ENCODE peak calls at places on chromosomes 6 and 20, in eight cellular contexts. Y is mucosa of gallbladder; M is T follicular helper cell; B is sciatic nerve; W is stimulated activated CD8-positive, alpha-beta memory T cell treated with anti-CD3 and anti-CD28 coated beads, Interleukin-4, amount 100 ng/mL, for 4 hours; N is activated naive CD4-positive, alpha-beta T cell treated with anti-CD3 and anti-CD28 coated beads, Interleukin-2, amount 50 U/mL, for 16 hours; H is NCI-H2171; F is Panc1. I is an unnamed sample.

GRCh38 chr6:31533455-31533841 is 4.7 kb downstream of the MCCD1 start:
- DNase-seq in Y (no peak), M (no peak), B (no peak), W (no peak), N (no peak), H (no peak), F (no peak), I (no peak)

GRCh38 chr6:46023216-46023915 is 7.7 kb upstream of the CLIC5 start:
- DNase-seq in Y (no peak), M (no peak), B (no peak), W (no peak), N (no peak), H (no peak), F (no peak), I (no peak)

GRCh38 chr20:23309781-23310180 is 40.8 kb upstream of the NXT1 start:
- DNase-seq in Y (no peak), M (no peak), B (no peak), W (no peak), N (no peak), H (no peak), F (no peak), I (no peak)

GRCh38 chr6:126716826-126717514 is 377.1 kb downstream of the CENPW start:
- DNase-seq in Y (no peak), M (no peak), B (no peak), W (no peak), N (no peak), H (no peak), F (no peak), I (no peak)

GRCh38 chr6:38387461-38387860 is 252.3 kb downstream of the BTBD9 start:
- DNase-seq in Y (no peak), M (no peak), B (no peak), W (no peak), N (no peak), H (no peak), F (no peak), I (no peak)

GRCh38 chr6:130307752-130308361 is 58.0 kb upstream of the TMEM200A start:
- DNase-seq in Y (no peak), M (no peak), B (no peak), W (no peak), N (no peak), H (no peak), F (no peak), I (no peak)

GRCh38 chr6:15086273-15087158 is 159.4 kb upstream of the JARID2 start:
- DNase-seq in Y (peak; percentile 20), M (no peak), B (no peak), W (no peak), N (no peak), H (no peak), F (no peak), I (no peak)

GRCh38 chr20:63501818-63502670 is 3.2 kb upstream of the EEF1A2 start:
- DNase-seq in Y (no peak), M (no peak), B (no peak), W (no peak), N (no peak), H (peak; percentile 98), F (no peak), I (no peak)

GRCh38 chr20:51628533-51629398 is 86.2 kb upstream of the NFATC2 start:
- DNase-seq in Y (no peak), M (no peak), B (no peak), W (no peak), N (no peak), H (no peak), F (no peak), I (no peak)

GRCh38 chr6:9744119-9744518 is 670.8 kb downstream of the TFAP2A start:
- DNase-seq in Y (no peak), M (no peak), B (no peak), W (no peak), N (no peak), H (no peak), F (no peak), I (no peak)

GRCh38 chr20:39049148-39049547 is 87.0 kb downstream of the DHX35 start:
- DNase-seq in Y (no peak), M (no peak), B (no peak), W (no peak), N (no peak), H (no peak), F (no peak), I (no peak)

GRCh38 chr6:1971612-1972011 is 273.8 kb downstream of the GMDS start:
- DNase-seq in Y (no peak), M (no peak), B (no peak), W (no peak), N (no peak), H (no peak), F (no peak), I (no peak)

GRCh38 chr6:91824346-91824745 is 1237.5 kb upstream of the MAP3K7 start:
- DNase-seq in Y (no peak), M (no peak), B (no peak), W (no peak), N (no peak), H (no peak), F (no peak), I (no peak)